ENCODE peak calls at places on chromosomes 16 and 17, in seven cellular contexts. R is fibroblast of lung, N is neural progenitor cell, T is adipocyte, Q is endothelial cell of umbilical vein, Z is HepG2, O is mesendoderm. G is an unnamed sample.

GRCh38 chr17:4740584-4740983 is 856 bp upstream of the CXCL16 start:
- DNase-seq in R (no peak), N (no peak), T (no peak), Q (no peak), Z (no peak), O (no peak), G (no peak)

GRCh38 chr16:48353565-48354163 is 31.5 kb downstream of the SIAH1 start:
- DNase-seq in R (peak; percentile 60), N (peak; percentile 79), T (peak; percentile 81), Q (peak; percentile 75), Z (peak; percentile 78), O (peak; percentile 93), G (peak; percentile 65)

GRCh38 chr17:77571562-77571981 is 386.9 kb upstream of the TNRC6C start:
- DNase-seq in R (peak; percentile 14), N (no peak), T (peak; percentile 20), Q (peak; percentile 64), Z (no peak), O (no peak), G (no peak)

GRCh38 chr17:57527437-57528083 is 217.5 kb downstream of the CCDC182 start:
- DNase-seq in R (no peak), N (peak; percentile 92), T (no peak), Q (no peak), Z (no peak), O (no peak), G (no peak)

GRCh38 chr17:1561420-1562177 is 993 bp downstream of the PITPNA start:
- DNase-seq in R (peak; percentile 20), N (peak; percentile 67), T (peak; percentile 76), Q (peak; percentile 24), Z (no peak), O (no peak), G (peak; percentile 36)

GRCh38 chr17:70862295-70862694 is 693.0 kb downstream of the KCNJ2 start:
- DNase-seq in R (no peak), N (no peak), T (no peak), Q (no peak), Z (no peak), O (no peak), G (no peak)

GRCh38 chr17:6505425-6506142 is 50.8 kb downstream of the PITPNM3 start:
- DNase-seq in R (peak; percentile 74), N (no peak), T (peak; percentile 34), Q (peak; percentile 56), Z (no peak), O (peak; percentile 57), G (no peak)

GRCh38 chr17:72950236-72950931 is 142.1 kb downstream of the SLC39A11 start:
- DNase-seq in R (no peak), N (no peak), T (no peak), Q (no peak), Z (no peak), O (no peak), G (no peak)

GRCh38 chr17:50425001-50425681 is 877 bp upstream of the ACSF2 start:
- DNase-seq in R (no peak), N (no peak), T (no peak), Q (no peak), Z (no peak), O (no peak), G (no peak)

GRCh38 chr17:38617967-38618760 is 12.4 kb upstream of the SRCIN1 start:
- DNase-seq in R (no peak), N (no peak), T (no peak), Q (no peak), Z (peak; percentile 64), O (no peak), G (no peak)

GRCh38 chr16:58462997-58463891 is 36.7 kb upstream of the NDRG4 start:
- DNase-seq in R (no peak), N (peak; percentile 75), T (peak; percentile 35), Q (no peak), Z (no peak), O (no peak), G (no peak)

GRCh38 chr16:11735801-11736200 is 6.9 kb downstream of the TXNDC11 start:
- DNase-seq in R (no peak), N (no peak), T (no peak), Q (no peak), Z (no peak), O (no peak), G (no peak)

GRCh38 chr17:76265624-76266243 is 586 bp downstream of the UBALD2 start:
- DNase-seq in R (peak; percentile 41), N (peak; percentile 84), T (peak; percentile 85), Q (peak; percentile 36), Z (no peak), O (peak; percentile 71), G (peak; percentile 67)

GRCh38 chr17:20852541-20853370 is 190.1 kb downstream of the USP22 start:
- DNase-seq in R (peak; percentile 19), N (peak; percentile 76), T (peak; percentile 22), Q (no peak), Z (no peak), O (peak; percentile 88), G (no peak)

GRCh38 chr16:62876133-62876532 is 839.9 kb upstream of the CDH8 start:
- DNase-seq in R (no peak), N (no peak), T (no peak), Q (no peak), Z (no peak), O (no peak), G (no peak)

GRCh38 chr16:11312718-11313492 is 31.8 kb upstream of the PRM1 start:
- DNase-seq in R (peak; percentile 84), N (no peak), T (peak; percentile 78), Q (no peak), Z (peak; percentile 72), O (peak; percentile 86), G (peak; percentile 81)

GRCh38 chr16:75957870-75958269 is 231.6 kb upstream of the CPHXL start:
- DNase-seq in R (no peak), N (no peak), T (no peak), Q (no peak), Z (no peak), O (no peak), G (no peak)

GRCh38 chr17:7380855-7381683 is at the start of gene TNK1:
- DNase-seq in R (no peak), N (peak; percentile 72), T (peak; percentile 19), Q (no peak), Z (peak; percentile 24), O (peak; percentile 47), G (peak; percentile 90)

GRCh38 chr17:32298298-32298697 is 32.7 kb downstream of the RHBDL3 start:
- DNase-seq in R (no peak), N (no peak), T (no peak), Q (no peak), Z (no peak), O (peak; percentile 42), G (no peak)

GRCh38 chr17:72429066-72429638 is 308.3 kb downstream of the SOX9 start:
- DNase-seq in R (no peak), N (no peak), T (no peak), Q (no peak), Z (no peak), O (no peak), G (peak; percentile 51)

GRCh38 chr16:66740010-66740409 is 11.4 kb downstream of the DYNC1LI2 start:
- DNase-seq in R (no peak), N (peak; percentile 75), T (peak; percentile 78), Q (peak; percentile 54), Z (peak; percentile 39), O (peak; percentile 64), G (peak; percentile 34)

DNA sequence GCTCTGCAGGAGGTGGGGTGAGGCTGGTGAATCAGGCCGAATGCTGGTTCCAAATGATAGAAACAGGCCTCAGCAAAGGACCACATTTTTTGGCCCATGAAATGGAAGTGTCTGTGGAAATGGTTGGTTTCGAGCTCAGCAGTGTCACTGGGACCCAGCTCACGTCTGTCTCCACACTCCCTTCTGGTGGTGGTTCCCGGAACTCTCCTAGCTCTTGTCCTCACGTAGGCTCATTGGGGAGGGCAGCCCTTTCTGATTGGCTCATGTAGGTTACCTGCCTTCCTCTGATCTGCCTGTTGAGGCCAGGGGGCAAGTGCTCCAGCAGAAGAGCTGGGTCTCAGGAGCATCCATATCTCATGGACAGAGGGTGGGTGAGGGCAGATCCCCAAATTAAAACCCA is 4.0 kb downstream of the ALG1 start:
- DNase-seq in R (no peak), N (no peak), T (no peak), Q (no peak), Z (no peak), O (peak; percentile 76), G (no peak)
- H3K36me3 ChIP-seq in R (peaks cover 12% of the 10 kb centered on the region), N (no peaks in the 10 kb centered on the region), T (peaks cover 23% of the 10 kb centered on the region), Q (peaks cover 9% of the 10 kb centered on the region), Z (peaks cover 33% of the 10 kb centered on the region), O (peaks cover 5% of the 10 kb centered on the region), G (no peaks in the 10 kb centered on the region)

DNA sequence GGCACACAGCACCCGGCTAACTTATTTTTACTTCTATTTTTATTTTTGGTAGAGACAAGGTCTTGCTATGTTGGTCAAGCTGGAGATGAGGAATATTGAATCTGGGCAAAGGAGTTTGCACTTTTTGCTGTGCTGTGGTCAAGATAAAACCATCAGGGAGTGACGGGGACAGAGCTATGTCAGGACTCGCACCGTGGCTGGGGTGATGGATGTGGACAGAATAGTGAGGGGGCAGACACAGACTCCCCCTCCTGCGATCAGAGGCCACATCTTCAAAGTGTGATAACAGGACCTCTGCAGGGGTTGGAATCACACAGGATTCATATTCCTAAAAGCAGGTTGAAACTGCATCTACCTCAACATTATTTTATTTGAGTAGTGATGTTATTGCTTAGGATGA is 25.6 kb downstream of the IL21R start:
- DNase-seq in R (no peak), N (no peak), T (no peak), Q (no peak), Z (no peak), O (no peak), G (peak; percentile 7)
- H3K9ac ChIP-seq in R (no peak overlapping the region), N (no peak overlapping the region), T (no peak overlapping the region), Q (no peak overlapping the region), Z (no peak overlapping the region), O (no peak overlapping the region), G (no peak overlapping the region)

DNA sequence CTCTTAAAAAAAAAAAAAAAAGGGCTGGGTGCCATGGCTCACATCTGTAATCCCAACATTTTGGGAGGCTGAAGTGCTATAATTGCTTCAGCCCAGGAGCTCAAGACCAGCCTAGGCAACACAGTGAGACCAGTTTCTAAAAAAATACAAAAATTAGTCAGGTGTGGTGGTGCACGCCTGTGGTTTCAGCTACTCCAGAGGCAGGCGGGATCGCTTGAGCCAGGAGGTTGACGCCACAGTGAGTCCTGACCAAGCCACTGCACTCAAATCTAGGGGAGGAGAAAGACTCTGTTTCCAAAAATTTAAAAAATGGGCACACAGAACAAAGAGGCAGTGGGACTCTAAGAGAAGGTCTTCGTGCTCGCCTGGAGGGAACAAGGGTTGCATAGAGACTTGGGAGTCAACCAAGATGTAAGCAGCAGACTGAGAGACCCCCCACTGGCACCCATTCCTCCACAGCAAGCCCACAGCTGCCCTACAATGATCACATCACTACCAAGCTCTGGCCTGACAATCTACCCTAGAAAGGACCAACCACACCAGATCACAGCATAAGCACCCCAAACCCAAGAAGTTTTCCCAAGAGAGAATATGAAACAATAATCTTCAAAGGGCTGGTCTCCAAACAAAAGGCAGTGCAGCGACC is 121.6 kb downstream of the ANKRD11 start:
- DNase-seq in R (peak; percentile 50), N (no peak), T (no peak), Q (no peak), Z (no peak), O (no peak), G (no peak)
- H3K4me1 ChIP-seq in R (peaks cover 22% of the 10 kb centered on the region), N (peaks cover 34% of the 10 kb centered on the region), T (peaks cover 40% of the 10 kb centered on the region), Q (peaks cover 21% of the 10 kb centered on the region), Z (peaks cover 36% of the 10 kb centered on the region), O (peaks cover 2% of the 10 kb centered on the region), G (peaks cover 10% of the 10 kb centered on the region)

GRCh38 chr17:68775969-68776368 is 174.8 kb upstream of the FAM20A start:
- DNase-seq in R (no peak), N (no peak), T (no peak), Q (no peak), Z (no peak), O (no peak), G (no peak)
- H3K36me3 ChIP-seq in R (no peaks in the 10 kb centered on the region), N (no peaks in the 10 kb centered on the region), T (no peaks in the 10 kb centered on the region), Q (no peaks in the 10 kb centered on the region), Z (no peaks in the 10 kb centered on the region), O (no peaks in the 10 kb centered on the region), G (no peaks in the 10 kb centered on the region)